ENCODE peak calls at places on chromosomes 7 and 10, in six cellular contexts. I, W, Q, U, D and L are unnamed samples.

GRCh38 chr10:86017841-86018734 is 348.5 kb downstream of the GRID1 start:
- DNase-seq in Q (peak; percentile 47), D (no peak), U (no peak), W (peak; percentile 46), I (no peak), L (no peak)

GRCh38 chr10:34249634-34250033 is 565.5 kb downstream of the PARD3 start:
- DNase-seq in Q (no peak), U (no peak), D (no peak), I (no peak), W (no peak), L (no peak)

GRCh38 chr10:119597405-119598186 is 832 bp upstream of the TIAL1 start:
- DNase-seq in D (no peak), U (no peak), I (no peak), Q (no peak), W (no peak), L (no peak)

GRCh38 chr7:108652886-108653285 is 83.2 kb downstream of the DNAJB9 start:
- DNase-seq in Q (no peak), D (no peak), W (no peak), I (no peak), U (no peak), L (no peak)

GRCh38 chr7:46932656-46933424 is 649.1 kb downstream of the TNS3 start:
- DNase-seq in Q (no peak), U (no peak), I (peak; percentile 91), D (peak; percentile 95), W (peak; percentile 42), L (no peak)

GRCh38 chr10:126867567-126868365 is 37.5 kb upstream of the DOCK1 start:
- DNase-seq in I (peak; percentile 85), U (no peak), D (no peak), W (no peak), Q (no peak), L (peak; percentile 59)

GRCh38 chr10:47279276-47279675 is 20.7 kb upstream of the GDF10 start:
- DNase-seq in I (no peak), D (no peak), U (no peak), Q (no peak), W (no peak), L (no peak)

GRCh38 chr10:108789911-108790310 is 1133.4 kb downstream of the XPNPEP1 start:
- DNase-seq in D (peak; percentile 97), I (no peak), Q (no peak), U (no peak), W (no peak), L (no peak)

GRCh38 chr7:47357398-47357797 is 224.5 kb downstream of the TNS3 start:
- DNase-seq in U (no peak), W (no peak), Q (no peak), I (no peak), D (no peak), L (no peak)

GRCh38 chr10:102735065-102735562 is 8.6 kb upstream of the WBP1L start:
- DNase-seq in I (no peak), U (peak; percentile 85), W (no peak), D (no peak), Q (no peak), L (no peak)

GRCh38 chr7:123154231-123154860 is 45.4 kb downstream of the SLC13A1 start:
- DNase-seq in Q (peak; percentile 41), I (peak; percentile 87), W (peak; percentile 70), D (peak; percentile 91), U (peak; percentile 69), L (peak; percentile 74)
- TF ChIP-seq CTCF in Q (peak; percentile 80), I (peak; percentile 82), W (peak; percentile 64), D (peak; percentile 73), U (peak; percentile 65), L (peak; percentile 92)

GRCh38 chr10:43062402-43063160 is 14.3 kb upstream of the RET start:
- DNase-seq in Q (no peak), I (no peak), D (no peak), W (no peak), U (no peak), L (no peak)
- TF ChIP-seq CTCF in Q (no peak), I (no peak), D (no peak), W (no peak), U (no peak), L (no peak)

DNA sequence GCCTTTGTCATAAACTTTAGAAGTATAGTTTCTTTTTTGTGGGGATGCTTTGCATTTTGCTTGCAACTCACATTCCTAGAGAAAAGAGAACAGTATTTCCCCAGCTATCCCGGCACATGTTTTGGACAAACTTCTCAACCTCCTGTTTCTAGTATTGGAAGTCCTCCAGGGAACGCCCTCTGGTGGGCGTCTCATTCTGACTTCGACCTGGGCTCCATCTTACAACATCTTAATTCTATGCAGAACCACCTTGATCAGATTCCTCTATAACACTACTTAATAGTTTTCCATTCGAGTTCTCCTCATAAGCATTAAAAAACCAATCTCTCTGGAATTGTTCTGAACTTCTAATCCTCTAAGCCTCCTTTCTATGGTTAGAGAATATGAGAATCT is 139.5 kb upstream of the FZD8 start:
- DNase-seq in D (peak; percentile 29), W (no peak), U (no peak), I (no peak), Q (no peak), L (no peak)
- TF ChIP-seq CTCF in D (peak; percentile 6), W (no peak), U (no peak), I (peak; percentile 54), Q (no peak), L (peak; percentile 61)

DNA sequence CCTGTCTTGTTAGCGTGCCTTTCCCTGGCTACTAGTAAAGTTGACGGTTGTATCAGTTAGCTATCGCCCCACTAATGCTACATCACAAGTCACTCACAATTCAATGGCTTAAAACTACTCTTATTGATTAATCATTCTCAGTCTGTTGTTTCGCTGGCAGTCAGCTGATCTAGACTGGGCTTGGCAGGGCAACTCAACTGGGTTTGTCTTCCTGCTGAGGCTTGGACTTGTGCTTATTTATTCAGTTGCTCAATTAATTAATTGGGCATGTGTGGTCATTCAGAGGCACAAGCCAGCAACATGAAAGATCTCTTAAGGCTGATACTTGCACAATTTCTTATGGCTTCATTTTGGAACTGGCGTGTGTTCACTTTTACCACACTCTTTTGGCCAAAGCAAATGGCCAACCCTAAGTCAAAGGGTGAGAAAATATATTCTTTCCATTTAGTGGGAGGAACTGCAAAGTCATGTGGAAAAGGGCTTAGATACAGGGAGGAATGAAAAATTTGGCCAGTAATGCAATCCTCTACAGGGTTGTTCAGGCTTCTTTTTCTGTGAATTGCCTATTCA is 333.5 kb downstream of the GPR37 start:
- DNase-seq in Q (no peak), U (no peak), D (no peak), W (no peak), I (no peak), L (no peak)
- TF ChIP-seq CTCF in Q (no peak), U (no peak), D (no peak), W (no peak), I (no peak), L (no peak)

DNA sequence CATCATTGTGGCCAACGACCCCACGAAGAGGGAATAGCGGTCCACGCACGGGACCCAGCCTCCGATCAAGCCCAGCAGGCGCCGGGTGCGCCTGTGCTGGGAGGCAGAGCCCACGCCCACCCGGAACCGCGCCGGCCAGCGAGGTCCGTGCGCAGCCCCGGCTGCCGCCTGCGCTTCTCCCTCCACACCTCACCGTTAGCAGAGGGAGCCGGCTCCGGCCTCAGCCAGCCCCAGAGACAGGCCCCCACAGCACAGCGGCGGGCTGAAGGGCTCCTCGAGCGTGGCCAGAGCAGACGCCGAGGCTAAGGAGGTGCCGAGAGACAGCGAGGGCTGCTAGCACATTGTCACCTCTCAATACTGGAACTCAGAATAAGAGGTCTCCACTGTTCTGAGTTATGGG is 3.6 kb downstream of the ITPRID1 start:
- DNase-seq in U (no peak), D (no peak), W (no peak), Q (no peak), I (no peak), L (no peak)
- TF ChIP-seq CTCF in U (no peak), D (no peak), W (no peak), Q (no peak), I (no peak), L (no peak)

DNA sequence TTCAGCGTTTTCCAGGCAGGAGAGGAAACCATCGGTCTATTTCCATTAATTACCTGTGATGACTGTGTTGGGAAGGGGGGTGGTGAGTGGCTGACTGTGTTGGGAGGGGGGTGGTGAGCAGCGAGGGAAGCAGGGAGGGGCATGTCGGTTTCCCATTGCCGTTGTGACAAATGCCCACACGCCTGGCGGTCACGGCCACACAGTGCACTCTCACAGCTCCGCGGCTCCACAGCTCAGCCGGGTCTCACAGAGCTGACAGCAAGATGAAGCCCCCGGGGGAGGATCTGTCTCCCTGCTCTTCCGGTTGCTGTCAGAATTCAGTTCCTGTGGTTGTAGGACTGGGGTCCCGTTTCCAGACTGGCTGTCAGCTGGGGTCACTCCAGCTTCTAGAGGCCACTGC is 39.0 kb downstream of the AP5Z1 start:
- DNase-seq in Q (no peak), I (no peak), D (no peak), U (no peak), W (no peak), L (no peak)
- TF ChIP-seq CTCF in Q (no peak), I (no peak), D (no peak), U (no peak), W (no peak), L (no peak)

DNA sequence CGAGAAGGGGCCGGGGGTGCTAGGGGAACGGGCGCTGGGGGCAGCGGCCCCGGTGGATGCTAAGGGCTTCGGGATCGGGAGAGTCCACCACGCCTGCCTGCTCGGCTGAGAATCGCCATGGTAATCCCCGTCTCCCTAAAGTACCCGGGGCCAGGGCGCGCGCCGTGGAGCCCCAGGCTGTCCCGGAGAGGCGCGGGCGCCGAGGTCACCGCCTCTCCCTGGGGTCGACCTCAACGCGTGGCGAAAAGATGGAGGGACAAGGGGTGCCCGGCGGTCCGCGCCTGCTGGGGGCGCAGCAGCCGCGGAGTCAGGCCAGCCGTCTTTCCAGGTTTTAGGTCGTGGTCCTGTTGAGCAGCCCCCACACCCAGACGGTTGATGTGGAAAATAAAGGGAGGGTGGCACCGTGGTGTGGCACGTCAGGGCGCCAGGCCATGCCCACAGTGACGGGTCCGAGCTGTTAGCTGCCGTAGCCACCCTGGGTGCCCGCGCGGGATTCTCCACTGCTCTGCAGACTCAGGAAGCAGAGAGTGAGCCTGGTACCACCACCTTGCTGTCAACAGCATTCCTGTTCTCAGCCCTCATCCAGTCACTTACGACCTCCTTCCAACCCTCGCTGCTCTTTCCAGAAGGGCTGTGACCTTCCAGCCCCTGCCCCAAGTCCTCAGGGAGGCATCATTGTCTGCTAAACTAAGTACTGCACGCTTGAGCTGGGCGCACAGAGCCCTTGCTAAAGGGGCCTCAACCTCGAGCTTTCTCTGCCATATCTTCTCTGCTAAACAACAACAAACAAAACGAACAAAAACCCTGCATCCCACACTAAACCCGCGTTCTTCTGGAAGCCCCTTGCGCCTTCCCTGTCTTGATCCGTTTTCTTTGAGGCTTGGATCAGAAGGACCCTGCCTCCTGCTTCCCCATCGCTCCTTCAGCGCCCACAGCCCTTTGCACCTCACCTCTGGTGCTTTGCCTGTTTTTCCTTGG is 666 bp downstream of the SMKR1 start:
- DNase-seq in I (no peak), Q (no peak), U (no peak), W (no peak), D (no peak), L (peak; percentile 64)
- TF ChIP-seq CTCF in I (no peak), Q (no peak), U (no peak), W (no peak), D (peak; percentile 19), L (peak; percentile 41)

GRCh38 chr10:58517481-58518355 is 5.0 kb downstream of the BICC1 start:
- DNase-seq in D (no peak), I (no peak), U (no peak), Q (no peak), W (no peak), L (no peak)
- TF ChIP-seq CTCF in D (no peak), I (no peak), U (no peak), Q (no peak), W (no peak), L (no peak)

GRCh38 chr10:113297226-113297625 is 255.6 kb upstream of the HABP2 start:
- DNase-seq in D (no peak), I (peak; percentile 51), U (no peak), W (no peak), Q (no peak), L (no peak)
- TF ChIP-seq CTCF in D (no peak), I (peak; percentile 14), U (no peak), W (no peak), Q (no peak), L (no peak)